ENCODE peak calls at places on chromosome 3, in ten cellular contexts. O is HCT116; Q is effector memory CD8-positive, alpha-beta T cell; G is mucosa of descending colon; R is activated naive CD8-positive, alpha-beta T cell treated with anti-CD3 and anti-CD28 coated beads, Interleukin-2, amount 50 U/mL, for 24 hours; L is Panc1; N is Right ventricle myocardium inferior; S is left colon; U is stimulated activated effector memory CD8-positive, alpha-beta T cell treated with anti-CD3 and anti-CD28 coated beads, Interleukin-12 subunit alpha, Interleukin-12 subunit beta, amount 100 ng/mL, for 72 hours; W is right lobe of liver. X is an unnamed sample.

GRCh38 chr3:4740397-4741105 is 238.7 kb upstream of the BHLHE40 start:
- ATAC-seq in O (no peak), Q (peak; percentile 52), G (no peak), R (no peak), L (no peak), N (peak; percentile 58), S (no peak), U (no peak), W (peak; percentile 49), X (no peak)

GRCh38 chr3:152335273-152335672 is 66.5 kb downstream of the MBNL1 start:
- ATAC-seq in O (no peak), Q (no peak), G (no peak), R (peak; percentile 69), L (no peak), N (no peak), S (no peak), U (peak; percentile 52), W (no peak), X (no peak)

GRCh38 chr3:112555535-112556170 is 6.1 kb downstream of the ATG3 start:
- ATAC-seq in O (no peak), Q (peak; percentile 47), G (peak; percentile 78), R (no peak), L (no peak), N (no peak), S (peak; percentile 84), U (peak; percentile 61), W (no peak), X (no peak)

GRCh38 chr3:45951946-45952345 is 8.7 kb downstream of the CXCR6 start:
- ATAC-seq in O (no peak), Q (no peak), G (no peak), R (no peak), L (no peak), N (peak; percentile 38), S (no peak), U (no peak), W (no peak), X (no peak)

GRCh38 chr3:127307918-127308317 is 20.1 kb upstream of the PRR20G start:
- ATAC-seq in O (no peak), Q (no peak), G (no peak), R (no peak), L (no peak), N (no peak), S (no peak), U (no peak), W (no peak), X (no peak)

GRCh38 chr3:55879901-55880331 is 392.8 kb upstream of the WNT5A start:
- ATAC-seq in O (no peak), Q (no peak), G (no peak), R (no peak), L (no peak), N (no peak), S (no peak), U (no peak), W (no peak), X (peak; percentile 85)

GRCh38 chr3:58347984-58348383 is 15.3 kb downstream of the PXK start:
- ATAC-seq in O (no peak), Q (no peak), G (no peak), R (no peak), L (no peak), N (no peak), S (peak; percentile 56), U (no peak), W (peak; percentile 47), X (no peak)

GRCh38 chr3:177377166-177377565 is 179.9 kb upstream of the TBL1XR1 start:
- ATAC-seq in O (no peak), Q (no peak), G (peak; percentile 90), R (no peak), L (no peak), N (no peak), S (peak; percentile 75), U (no peak), W (no peak), X (peak; percentile 95)

GRCh38 chr3:188446791-188447190 is 292.8 kb downstream of the LPP start:
- ATAC-seq in O (no peak), Q (peak; percentile 52), G (no peak), R (no peak), L (no peak), N (no peak), S (no peak), U (no peak), W (no peak), X (no peak)

GRCh38 chr3:133703915-133704314 is 42.2 kb upstream of the TOPBP1 start:
- ATAC-seq in O (no peak), Q (no peak), G (no peak), R (no peak), L (no peak), N (no peak), S (no peak), U (no peak), W (peak; percentile 73), X (no peak)

GRCh38 chr3:171256445-171257250 is 203.6 kb downstream of the TNIK start:
- ATAC-seq in O (no peak), Q (no peak), G (no peak), R (peak; percentile 6), L (no peak), N (no peak), S (no peak), U (peak; percentile 23), W (no peak), X (no peak)

GRCh38 chr3:64351713-64352595 is 126.7 kb upstream of the PRICKLE2 start:
- ATAC-seq in O (no peak), Q (no peak), G (no peak), R (no peak), L (no peak), N (peak; percentile 53), S (no peak), U (no peak), W (no peak), X (peak; percentile 63)

GRCh38 chr3:182369861-182370260 is 423.4 kb upstream of the ATP11B start:
- ATAC-seq in O (no peak), Q (no peak), G (no peak), R (no peak), L (no peak), N (no peak), S (no peak), U (no peak), W (no peak), X (no peak)